ENCODE peak calls at places on chromosomes 3 and 15, in five cellular contexts. E, F, B, K and J are unnamed samples.

GRCh38 chr3:14222457-14222856 is 43.8 kb downstream of the LSM3 start:
- DNase-seq in B (no peak), E (no peak), K (no peak), F (no peak), J (no peak)

GRCh38 chr3:158709666-158710083 is 22.6 kb downstream of the RARRES1 start:
- DNase-seq in F (no peak), K (no peak), E (no peak), B (peak; percentile 54), J (peak; percentile 28)

GRCh38 chr3:81816473-81817260 is 55.2 kb upstream of the GBE1 start:
- DNase-seq in F (no peak), B (no peak), E (peak; percentile 90), K (no peak), J (no peak)

GRCh38 chr15:80620141-80620540 is 75.0 kb upstream of the ABHD17C start:
- DNase-seq in F (no peak), K (no peak), B (no peak), E (no peak), J (no peak)

GRCh38 chr15:26477044-26477443 is 295.8 kb downstream of the GABRB3 start:
- DNase-seq in K (no peak), E (no peak), F (no peak), B (no peak), J (no peak)

GRCh38 chr3:55676643-55677042 is 189.5 kb upstream of the WNT5A start:
- DNase-seq in B (no peak), E (no peak), F (no peak), K (no peak), J (no peak)

GRCh38 chr3:194877311-194878119 is 191.8 kb downstream of the FAM43A start:
- DNase-seq in E (no peak), K (no peak), F (no peak), B (no peak), J (no peak)

GRCh38 chr15:75639191-75639708 is 774 bp downstream of the IMP3 start:
- DNase-seq in B (peak; percentile 56), K (no peak), E (no peak), F (no peak), J (peak; percentile 27)

GRCh38 chr15:45454825-45455224 is 67.7 kb downstream of the SLC30A4 start:
- DNase-seq in F (peak; percentile 59), E (peak; percentile 45), B (no peak), K (no peak), J (peak; percentile 92)

GRCh38 chr3:195863121-195864061 is 45.0 kb downstream of the TNK2 start:
- DNase-seq in B (peak; percentile 81), K (peak; percentile 85), F (peak; percentile 53), E (no peak), J (peak; percentile 73)

GRCh38 chr3:31567036-31567435 is 34.3 kb downstream of the STT3B start:
- DNase-seq in F (no peak), K (peak; percentile 45), E (no peak), B (no peak), J (peak; percentile 50)

GRCh38 chr3:82087958-82088357 is 326.5 kb upstream of the GBE1 start:
- DNase-seq in E (no peak), B (peak; percentile 82), K (no peak), F (no peak), J (no peak)

GRCh38 chr3:122055215-122055614 is at the start of gene CD86:
- DNase-seq in E (peak; percentile 77), B (no peak), F (no peak), K (no peak), J (peak; percentile 78)

DNA sequence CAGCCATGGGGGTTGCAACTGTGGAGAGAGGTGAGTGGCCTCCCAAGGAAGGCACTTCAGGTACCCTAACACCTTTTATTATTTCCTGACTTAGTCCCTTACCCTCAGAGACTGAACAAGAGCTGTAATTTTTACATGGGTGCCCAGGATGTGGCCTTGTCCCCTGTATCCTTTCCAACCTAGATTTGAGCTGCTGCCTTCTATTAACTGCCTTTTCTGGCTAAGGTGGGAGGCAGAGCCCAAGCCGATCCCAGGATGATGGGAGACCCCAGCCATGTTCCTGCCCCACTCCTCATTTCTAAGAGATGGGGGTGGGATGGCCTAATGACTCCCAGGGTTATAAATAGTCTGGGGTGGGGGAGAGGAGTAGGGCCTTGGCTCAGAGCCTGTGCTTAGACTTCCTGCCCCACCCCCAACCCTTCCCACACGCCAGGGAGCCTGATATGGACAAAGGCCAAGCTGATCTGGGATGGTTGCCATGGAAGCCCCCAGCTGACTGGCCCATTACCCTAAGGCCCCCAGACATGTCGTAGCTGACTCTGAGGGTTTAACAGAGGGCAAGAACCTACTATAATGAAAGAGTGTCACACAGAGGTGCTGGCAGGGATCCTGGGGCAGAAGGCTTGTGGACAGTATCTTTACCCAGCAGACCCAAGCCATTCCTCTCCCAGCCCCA is 1.9 kb downstream of the KLHDC8B start:
- DNase-seq in E (no peak), F (no peak), K (peak; percentile 53), B (peak; percentile 88), J (no peak)
- TF ChIP-seq MYC in E (no peak), F (no peak), K (no peak), B (no peak), J (no peak)

GRCh38 chr3:184015381-184016019 is 2.2 kb downstream of the ABCC5 start:
- DNase-seq in F (no peak), B (no peak), K (no peak), E (no peak), J (no peak)

GRCh38 chr3:184016820-184017671 is 638 bp downstream of the ABCC5 start:
- DNase-seq in K (peak; percentile 84), F (peak; percentile 65), B (peak; percentile 56), E (no peak), J (peak; percentile 57)

GRCh38 chr3:184018424-184018973 is 815 bp upstream of the ABCC5 start:
- DNase-seq in E (no peak), K (no peak), B (no peak), F (no peak), J (no peak)

GRCh38 chr3:184017672-184018423 is at the start of gene ABCC5:
- DNase-seq in K (peak; percentile 86), E (peak; percentile 67), F (peak; percentile 86), B (peak; percentile 93), J (peak; percentile 91)

GRCh38 chr3:184016169-184016570 is 1.5 kb downstream of the ABCC5 start:
- DNase-seq in E (no peak), B (no peak), K (no peak), F (no peak), J (no peak)
- H3K4me3 ChIP-seq in E (no peak overlapping the region), B (no peak overlapping the region), K (peak overlapping the region; percentile 89), F (peak overlapping the region; percentile 93), J (no peak overlapping the region)

GRCh38 chr3:156816091-156816793 is 9.9 kb upstream of the LEKR1 start:
- DNase-seq in E (no peak), K (no peak), B (peak; percentile 16), F (no peak), J (peak; percentile 59)
- TF ChIP-seq MYC in E (no peak), K (no peak), B (no peak), F (no peak), J (no peak)

GRCh38 chr15:90190606-90191343 is 10.4 kb upstream of the SEMA4B start:
- DNase-seq in B (no peak), F (no peak), K (peak; percentile 57), E (no peak), J (no peak)
- H3K4me3 ChIP-seq in B (no peak overlapping the region), F (no peak overlapping the region), K (no peak overlapping the region), E (peak overlapping the region; percentile 12), J (no peak overlapping the region)

DNA sequence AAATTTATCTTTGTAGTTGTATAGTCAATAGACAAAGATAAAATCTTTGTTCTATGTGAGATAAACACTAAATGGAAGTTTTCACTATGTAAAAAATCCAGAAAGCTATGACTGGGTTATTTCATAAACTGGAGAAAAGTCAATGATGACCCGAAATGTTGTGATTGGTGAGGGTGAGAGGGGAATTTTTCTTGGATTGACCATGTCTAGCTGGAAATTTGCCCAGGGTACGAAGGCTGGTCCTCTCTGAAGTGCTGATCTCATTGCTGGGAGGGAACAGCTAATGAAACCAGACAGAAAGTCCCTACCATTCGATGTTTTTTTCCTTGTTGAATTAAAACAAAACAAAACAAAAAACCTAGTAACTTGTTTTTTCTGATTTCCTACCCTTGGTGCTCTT is 14.3 kb downstream of the TPRG1 start:
- DNase-seq in K (no peak), F (no peak), E (no peak), B (no peak), J (no peak)
- TF ChIP-seq MYC in K (no peak), F (no peak), E (no peak), B (no peak), J (no peak)

DNA sequence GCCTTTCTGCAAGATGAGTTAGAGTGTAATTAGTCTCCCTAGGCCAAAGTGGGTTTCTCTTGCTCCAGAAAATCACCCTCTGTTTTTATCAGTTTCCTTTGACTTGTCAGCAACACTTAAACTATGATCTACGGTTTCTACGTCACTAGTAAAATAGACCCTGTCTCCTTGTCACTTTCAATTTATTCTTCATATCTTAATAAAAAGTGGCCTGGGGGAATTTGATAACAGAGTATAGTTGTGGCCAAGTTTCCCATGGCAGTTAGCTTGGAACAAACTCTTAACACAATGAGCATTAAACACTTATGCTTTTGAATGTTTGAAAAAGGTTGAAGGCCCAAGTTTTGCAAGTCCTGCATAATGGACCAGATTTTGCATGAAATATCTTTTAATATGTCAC is 79.7 kb downstream of the CGNL1 start:
- DNase-seq in F (no peak), E (no peak), K (no peak), B (no peak), J (no peak)
- H3K4me3 ChIP-seq in F (no peak overlapping the region), E (no peak overlapping the region), K (no peak overlapping the region), B (no peak overlapping the region), J (no peak overlapping the region)

GRCh38 chr3:58161435-58162398 is 49.1 kb downstream of the DNASE1L3 start:
- DNase-seq in F (peak; percentile 75), E (no peak), B (peak; percentile 96), K (peak; percentile 70), J (peak; percentile 34)

GRCh38 chr3:58163234-58163633 is 47.5 kb downstream of the DNASE1L3 start:
- DNase-seq in E (no peak), F (no peak), K (no peak), B (peak; percentile 62), J (no peak)

GRCh38 chr3:58167431-58168351 is 43.1 kb downstream of the DNASE1L3 start:
- DNase-seq in E (no peak), B (peak; percentile 64), F (peak; percentile 46), K (peak; percentile 69), J (peak; percentile 57)

GRCh38 chr3:58164916-58165821 is 45.6 kb downstream of the DNASE1L3 start:
- DNase-seq in F (no peak), B (no peak), K (no peak), E (no peak), J (no peak)

DNA sequence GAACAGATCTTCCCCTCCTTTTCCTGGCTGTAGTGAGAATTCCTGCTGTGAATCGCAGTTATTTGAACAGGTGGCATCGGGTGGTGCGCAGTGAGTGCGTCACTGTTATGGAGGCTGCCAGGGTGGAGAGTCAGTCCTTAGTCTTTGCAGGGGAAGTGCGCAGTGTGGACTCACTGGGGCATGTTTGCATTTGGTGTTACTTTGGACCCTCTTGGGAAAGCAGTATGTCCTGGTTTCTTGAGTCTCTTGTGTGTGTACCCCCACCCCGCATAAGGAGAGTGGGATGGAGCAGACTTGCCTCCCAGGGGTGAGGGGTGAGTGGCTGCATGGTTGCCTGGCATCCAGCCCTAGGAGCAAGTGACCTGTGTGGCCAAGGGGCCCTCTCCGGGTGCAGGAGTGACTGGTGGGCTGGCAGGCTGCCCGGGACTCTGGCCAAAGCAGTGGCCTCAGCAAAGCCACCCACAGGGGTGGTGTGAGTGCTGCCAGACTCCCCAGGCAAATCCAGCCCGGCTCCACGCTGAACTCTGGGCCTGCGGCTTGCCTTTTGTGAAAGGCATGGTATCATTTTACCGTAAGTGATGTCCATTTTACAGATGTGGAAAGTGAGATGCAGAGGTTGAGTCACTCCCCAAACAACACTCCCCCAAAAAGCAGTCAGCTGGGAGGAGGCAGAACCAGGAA is 46.4 kb downstream of the DNASE1L3 start:
- DNase-seq in F (peak; percentile 72), K (no peak), E (no peak), B (peak; percentile 65), J (no peak)
- TF ChIP-seq MYC in F (peak; percentile 59), K (no peak), E (no peak), B (no peak), J (no peak)